ENCODE peak calls at places on chromosomes 5 and 9, in five cellular contexts. G is right cardiac atrium; F is psoas muscle; P is CD8-positive, alpha-beta T cell; B is brain pericyte. K is an unnamed sample.

GRCh38 chr5:108339220-108339619 is 42.7 kb downstream of the FBXL17 start:
- DNase-seq in G (no peak), F (no peak), P (no peak), B (no peak), K (no peak)

GRCh38 chr9:92506184-92506857 is 24.0 kb upstream of the ASPN start:
- DNase-seq in G (peak), F (peak), P (no peak), B (peak), K (peak)

GRCh38 chr5:161165998-161166660 is 314.1 kb upstream of the ATP10B start:
- DNase-seq in G (no peak), F (no peak), P (no peak), B (no peak), K (no peak)

GRCh38 chr5:162231522-162231921 is 163.9 kb downstream of the GABRG2 start:
- DNase-seq in G (no peak), F (no peak), P (no peak), B (no peak), K (no peak)

GRCh38 chr9:89558500-89558899 is 46.3 kb upstream of the GADD45G start:
- DNase-seq in G (no peak), F (no peak), P (no peak), B (no peak), K (no peak)

GRCh38 chr9:127979333-127980055 is 1.3 kb downstream of the EEIG1 start:
- DNase-seq in G (peak), F (peak), P (no peak), B (no peak), K (peak)

GRCh38 chr9:93205045-93205768 is 21.3 kb downstream of the WNK2 start:
- DNase-seq in G (peak), F (peak), P (no peak), B (no peak), K (peak)

GRCh38 chr9:97895695-97896332 is 26.5 kb downstream of the TRMO start:
- DNase-seq in G (no peak), F (no peak), P (no peak), B (no peak), K (no peak)

GRCh38 chr5:170630711-170631141 is 126.9 kb downstream of the KCNIP1 start:
- DNase-seq in G (no peak), F (no peak), P (no peak), B (no peak), K (no peak)

GRCh38 chr9:89743576-89744254 is 138.9 kb downstream of the GADD45G start:
- DNase-seq in G (no peak), F (no peak), P (peak), B (no peak), K (no peak)

GRCh38 chr9:133406480-133407307 is 11.1 kb downstream of the REXO4 start:
- DNase-seq in G (peak), F (peak), P (peak), B (peak), K (peak)

GRCh38 chr9:126395439-126396212 is 69.0 kb downstream of the MVB12B start:
- DNase-seq in G (no peak), F (no peak), P (no peak), B (no peak), K (no peak)

GRCh38 chr5:157177935-157178334 is 2.7 kb upstream of the ITK start:
- DNase-seq in G (no peak), F (no peak), P (no peak), B (no peak), K (no peak)

GRCh38 chr5:32753765-32754164 is 42.6 kb downstream of the NPR3 start:
- DNase-seq in G (no peak), F (no peak), P (no peak), B (no peak), K (no peak)

GRCh38 chr9:99851028-99851822 is 29.5 kb downstream of the NR4A3 start:
- DNase-seq in G (no peak), F (no peak), P (no peak), B (no peak), K (no peak)

GRCh38 chr9:137670391-137671195 is 51.8 kb downstream of the EHMT1 start:
- DNase-seq in G (no peak), F (peak), P (no peak), B (no peak), K (no peak)

GRCh38 chr9:135670721-135671590 is 7.8 kb downstream of the LCN9 start:
- DNase-seq in G (no peak), F (peak), P (no peak), B (no peak), K (no peak)

GRCh38 chr9:96493757-96494156 is 43.8 kb downstream of the HABP4 start:
- DNase-seq in G (no peak), F (no peak), P (no peak), B (no peak), K (no peak)

GRCh38 chr9:4666042-4666699 is at the start of gene SPATA6L:
- DNase-seq in G (peak), F (peak), P (peak), B (no peak), K (peak)

GRCh38 chr5:159850192-159850573 is 66.1 kb upstream of the ADRA1B start:
- DNase-seq in G (no peak), F (peak), P (no peak), B (no peak), K (no peak)

GRCh38 chr9:70470050-70471015 is 55.9 kb upstream of the KLF9 start:
- DNase-seq in G (peak), F (no peak), P (no peak), B (no peak), K (peak)

GRCh38 chr9:107190031-107190935 is 92.8 kb upstream of the RAD23B start:
- DNase-seq in G (no peak), F (no peak), P (no peak), B (no peak), K (no peak)

GRCh38 chr5:159877894-159878448 is 38.3 kb upstream of the ADRA1B start:
- DNase-seq in G (peak), F (no peak), P (no peak), B (no peak), K (peak)

GRCh38 chr5:1380011-1380817 is 35.3 kb upstream of the CLPTM1L start:
- DNase-seq in G (peak), F (peak), P (peak), B (no peak), K (no peak)

GRCh38 chr5:55691265-55692105 is 20.6 kb downstream of the SLC38A9 start:
- DNase-seq in G (no peak), F (no peak), P (no peak), B (no peak), K (no peak)

GRCh38 chr5:142435410-142436115 is 110.7 kb upstream of the SPRY4 start:
- DNase-seq in G (no peak), F (no peak), P (no peak), B (no peak), K (no peak)

K was measured in heart left ventricle.